ENCODE peak calls at places on chromosomes 5 and 9, in eight cellular contexts. C is endothelial cell; L is stimulated activated CD8-positive, alpha-beta memory T cell treated with anti-CD3 and anti-CD28 coated beads, Interleukin-2, amount 100 ng/mL, for 1 hour; Q is fibroblast of the conjunctiva; J is SW480; F is stimulated activated naive B cell treated with anti-CD40 and anti-IgM and Interleukin-4, amounts not matched to agents 10 μg/mL and 1 μg/mL and 100 μg/mL, for 72 hours; N is frontal cortex; Y is NCI-H1105 treated with DMSO at 0.1 percent for 48 hours. K is an unnamed sample.

GRCh38 chr9:34665109-34665380 is 2.6 kb upstream of the CCL27 start:
- DNase-seq in C (no peak), Y (no peak), Q (no peak), L (no peak), J (no peak), N (no peak), F (no peak), K (no peak)

GRCh38 chr5:27619982-27620381 is 581.6 kb upstream of the CDH9 start:
- DNase-seq in L (no peak), Y (no peak), N (no peak), Q (no peak), F (no peak), C (no peak), J (no peak), K (no peak)

GRCh38 chr5:19270153-19270552 is 717.8 kb downstream of the CDH18 start:
- DNase-seq in L (no peak), Y (no peak), N (no peak), J (no peak), Q (no peak), C (no peak), F (no peak), K (no peak)

GRCh38 chr9:14437336-14438231 is 123.6 kb upstream of the NFIB start:
- DNase-seq in N (no peak), C (no peak), J (no peak), Y (peak; percentile 93), L (no peak), Q (no peak), F (no peak), K (no peak)

GRCh38 chr9:117153021-117153420 is 261.8 kb downstream of the ASTN2 start:
- DNase-seq in J (peak; percentile 2), L (no peak), Q (no peak), Y (no peak), F (no peak), C (no peak), N (no peak), K (no peak)

GRCh38 chr9:120876842-120877240 is at the start of gene PHF19:
- DNase-seq in F (no peak), Q (no peak), Y (peak; percentile 27), C (peak; percentile 27), L (no peak), N (peak; percentile 64), J (peak; percentile 70), K (no peak)

GRCh38 chr5:75167345-75167744 is 69.3 kb downstream of the ANKRD31 start:
- DNase-seq in J (no peak), C (no peak), L (no peak), Y (no peak), N (no peak), F (no peak), Q (no peak), K (peak; percentile 1)

GRCh38 chr5:172920447-172920849 is 38.8 kb upstream of the RPL26L1 start:
- DNase-seq in Y (no peak), L (no peak), F (no peak), C (no peak), Q (peak; percentile 83), J (no peak), N (peak; percentile 68), K (peak; percentile 92)

GRCh38 chr9:114409103-114409780 is 21.5 kb upstream of the AKNA start:
- DNase-seq in Y (no peak), C (no peak), J (no peak), L (no peak), N (no peak), Q (no peak), F (no peak), K (peak; percentile 90)

GRCh38 chr9:117092582-117092981 is 322.3 kb downstream of the ASTN2 start:
- DNase-seq in N (no peak), C (no peak), Y (no peak), Q (no peak), J (no peak), F (no peak), L (no peak), K (no peak)

GRCh38 chr5:178525906-178526732 is 64.1 kb downstream of the COL23A1 start:
- DNase-seq in C (no peak), J (no peak), N (no peak), F (no peak), L (no peak), Y (no peak), Q (no peak), K (no peak)

GRCh38 chr5:149018909-149019443 is 43.9 kb downstream of the SH3TC2 start:
- DNase-seq in L (no peak), F (no peak), C (no peak), N (no peak), Q (peak; percentile 36), Y (no peak), J (no peak), K (no peak)

GRCh38 chr5:7849531-7850240 is 1.2 kb downstream of the CFAP90 start:
- DNase-seq in Q (no peak), F (no peak), Y (no peak), J (peak; percentile 20), L (no peak), C (peak; percentile 30), N (peak; percentile 58), K (no peak)

GRCh38 chr5:179223961-179224360 is 121.3 kb downstream of the ADAMTS2 start:
- DNase-seq in Q (no peak), N (no peak), C (no peak), Y (no peak), L (no peak), F (no peak), J (no peak), K (no peak)

GRCh38 chr5:1468247-1468612 is 23.0 kb upstream of the SLC6A3 start:
- DNase-seq in L (no peak), F (no peak), J (no peak), N (peak; percentile 73), Q (no peak), Y (no peak), C (peak; percentile 74), K (no peak)

GRCh38 chr9:101915479-101915878 is 177.0 kb upstream of the GRIN3A start:
- DNase-seq in F (no peak), N (no peak), Y (no peak), J (no peak), L (no peak), Q (peak; percentile 3), C (no peak), K (no peak)

GRCh38 chr5:18202147-18202546 is 567.9 kb downstream of the TAF11L14 start:
- DNase-seq in C (no peak), J (no peak), F (no peak), Y (no peak), Q (no peak), N (no peak), L (no peak), K (no peak)

GRCh38 chr5:32275421-32275765 is 37.3 kb downstream of the MTMR12 start:
- DNase-seq in C (no peak), Q (no peak), N (no peak), F (no peak), Y (no peak), J (no peak), L (no peak), K (peak; percentile 20)

GRCh38 chr9:120890415-120891254 is 13.6 kb upstream of the PHF19 start:
- DNase-seq in J (peak; percentile 67), C (no peak), Q (no peak), L (no peak), N (no peak), F (no peak), Y (no peak), K (no peak)

GRCh38 chr9:89502038-89502601 is 4.2 kb upstream of the SEMA4D start:
- DNase-seq in F (no peak), Y (no peak), N (no peak), C (no peak), J (no peak), L (no peak), Q (no peak), K (no peak)

GRCh38 chr5:175654807-175655206 is 3.1 kb upstream of the HRH2 start:
- DNase-seq in N (no peak), J (no peak), Y (no peak), L (no peak), F (no peak), C (no peak), Q (no peak), K (no peak)

GRCh38 chr5:74464512-74465209 is 175.9 kb downstream of the ENC1 start:
- DNase-seq in J (no peak), N (no peak), L (no peak), F (no peak), C (no peak), Q (no peak), Y (no peak), K (no peak)

GRCh38 chr5:53399921-53400697 is 80.3 kb upstream of the FST start:
- DNase-seq in L (no peak), J (no peak), N (no peak), Y (no peak), Q (no peak), F (no peak), C (no peak), K (no peak)

GRCh38 chr5:37002176-37002751 is 125.7 kb downstream of the NIPBL start:
- DNase-seq in N (no peak), Q (no peak), C (no peak), Y (no peak), L (no peak), J (peak; percentile 2), F (no peak), K (no peak)

GRCh38 chr5:152844713-152845112 is 439.6 kb upstream of the NMUR2 start:
- DNase-seq in F (no peak), N (no peak), J (no peak), C (no peak), L (no peak), Y (no peak), Q (no peak), K (no peak)

K was measured in HFFc6.